ENCODE peak calls at places on chromosome 9, in four cellular contexts. S is AG10803, M is hepatocyte, V is right lobe of liver. L is an unnamed sample.

GRCh38 chr9:23611874-23612273 is 214.2 kb downstream of the ELAVL2 start:
- DNase-seq in S (no peak), V (no peak), M (no peak), L (no peak)

GRCh38 chr9:95379630-95380029 is 62.1 kb upstream of the FANCC start:
- DNase-seq in V (no peak), M (no peak), S (no peak), L (no peak)

GRCh38 chr9:133506653-133507038 is 18.1 kb downstream of the MYMK start:
- DNase-seq in S (peak; percentile 87), M (no peak), V (peak; percentile 85), L (no peak)

GRCh38 chr9:86175223-86175622 is 75.9 kb upstream of the GOLM1 start:
- DNase-seq in V (no peak), M (no peak), S (no peak), L (no peak)

GRCh38 chr9:6910032-6910431 is 152.3 kb downstream of the KDM4C start:
- DNase-seq in V (no peak), M (no peak), S (peak; percentile 25), L (no peak)

GRCh38 chr9:97889941-97890557 is 32.3 kb downstream of the TRMO start:
- DNase-seq in S (no peak), M (no peak), V (no peak), L (no peak)

GRCh38 chr9:110069326-110070248 is 138.4 kb downstream of the C9orf152 start:
- DNase-seq in V (no peak), S (peak; percentile 93), M (no peak), L (no peak)

GRCh38 chr9:75739884-75740611 is 150.4 kb upstream of the PCSK5 start:
- DNase-seq in V (no peak), S (no peak), M (no peak), L (no peak)

GRCh38 chr9:71984388-71985069 is 73.1 kb downstream of the C9orf85 start:
- DNase-seq in S (peak; percentile 90), V (no peak), M (peak; percentile 27), L (no peak)

DNA sequence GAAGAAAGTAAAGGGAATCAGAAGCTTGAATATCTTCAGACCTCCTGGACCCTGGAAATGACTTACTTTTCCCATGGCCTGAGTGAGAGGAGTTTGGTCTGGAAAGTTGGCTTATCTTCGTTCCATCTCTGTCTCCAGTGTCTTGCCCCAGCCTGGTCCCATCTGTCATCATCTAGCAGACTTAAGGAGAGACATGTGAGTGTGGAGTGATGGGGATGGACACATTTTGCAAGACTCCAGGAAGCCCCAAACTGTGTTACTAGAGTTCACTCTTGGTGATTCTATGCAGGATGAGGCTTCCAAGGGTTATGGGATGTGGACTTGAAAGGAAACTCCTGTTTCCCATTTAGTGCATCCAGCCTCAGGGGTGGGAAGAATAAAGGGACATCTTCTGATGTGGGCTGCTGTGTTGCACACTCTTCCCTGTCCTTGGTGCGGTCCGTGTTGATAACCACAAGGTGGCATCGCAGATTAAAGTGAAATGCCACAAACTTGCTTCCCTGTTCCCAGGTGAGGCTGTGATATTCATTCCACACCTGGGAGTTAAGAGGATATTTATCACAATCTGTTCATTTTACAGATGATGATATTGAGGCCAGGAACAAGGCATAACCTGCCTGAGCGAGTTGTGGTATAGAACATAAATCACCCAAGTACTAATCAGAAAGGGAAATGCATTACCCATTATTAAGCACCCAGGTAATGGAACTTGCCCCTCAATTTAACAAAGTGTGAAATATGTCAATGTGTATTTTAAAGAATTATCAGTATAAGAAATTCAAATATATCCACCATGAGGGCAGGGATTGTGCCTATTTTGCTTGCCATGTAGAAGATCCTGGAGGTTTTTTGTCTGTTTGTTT is 269.9 kb upstream of the PAPPA start:
- DNase-seq in V (no peak), S (peak; percentile 54), M (peak; percentile 67), L (no peak)
- TF ChIP-seq CTCF in V (peak; percentile 70), S (peak; percentile 69), M (peak; percentile 62), L (peak; percentile 85)

GRCh38 chr9:35658894-35659220 is 765 bp downstream of the CCDC107 start:
- DNase-seq in V (no peak), S (peak; percentile 71), M (peak; percentile 37), L (no peak)

GRCh38 chr9:35656841-35657326 is 935 bp downstream of the RMRP start:
- DNase-seq in M (peak; percentile 59), S (no peak), V (no peak), L (no peak)

GRCh38 chr9:35656340-35656739 is 1.5 kb downstream of the RMRP start:
- DNase-seq in S (no peak), M (no peak), V (no peak), L (no peak)

GRCh38 chr9:35658144-35658893 is at the start of gene CCDC107:
- DNase-seq in V (peak; percentile 91), S (peak; percentile 75), M (peak; percentile 96), L (no peak)

GRCh38 chr9:35657327-35658143 is at the start of gene RMRP:
- DNase-seq in S (peak; percentile 100), M (peak; percentile 98), V (peak; percentile 99), L (peak; percentile 100)
- TF ChIP-seq CTCF in S (peak; percentile 26), M (no peak), V (peak; percentile 51), L (peak; percentile 57)

DNA sequence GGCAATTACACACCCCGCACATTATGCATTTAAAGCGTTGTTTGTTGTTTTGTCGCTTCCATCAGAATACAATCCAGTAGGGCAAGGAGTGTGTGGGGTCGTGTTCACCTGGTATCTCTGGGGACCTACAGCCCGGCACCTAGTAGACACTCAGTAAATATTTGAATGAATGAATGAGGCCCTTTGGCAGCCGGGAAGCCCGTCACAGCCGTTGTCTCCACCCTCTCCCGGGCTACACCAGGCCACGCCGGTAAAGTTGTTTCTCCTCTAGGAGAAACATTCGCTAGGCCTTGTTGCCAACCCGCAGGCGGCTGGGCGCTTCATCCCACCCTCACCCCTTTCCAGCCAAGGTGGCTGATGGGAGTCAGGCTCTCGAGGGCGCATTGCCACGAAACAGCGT is 901 bp upstream of the JAK2 start:
- DNase-seq in V (no peak), S (no peak), M (peak; percentile 68), L (no peak)
- TF ChIP-seq CTCF in V (no peak), S (no peak), M (no peak), L (no peak)

GRCh38 chr9:92633879-92634278 is 36.1 kb downstream of the IPPK start:
- DNase-seq in S (no peak), M (no peak), V (peak; percentile 53), L (no peak)
- TF ChIP-seq CTCF in S (no peak), M (no peak), V (no peak), L (no peak)

GRCh38 chr9:93536874-93537273 is 39.5 kb upstream of the PHF2 start:
- DNase-seq in M (no peak), S (no peak), V (no peak), L (no peak)
- TF ChIP-seq CTCF in M (no peak), S (no peak), V (no peak), L (peak; percentile 15)

L was measured in chondrocyte.